ENCODE peak calls at places on chromosomes 11 and 22, in seven cellular contexts. T is ovary, X is psoas muscle, A is kidney, F is AG04450, R is cardiac muscle cell, G is neural progenitor cell. K is an unnamed sample.

GRCh38 chr22:25172153-25172552 is 27.5 kb upstream of the CRYBB3 start:
- DNase-seq in X (no peak), T (no peak), R (peak), G (no peak), F (no peak), A (no peak), K (peak)

GRCh38 chr11:71917646-71918045 is 10.7 kb downstream of the XNDC1N start:
- DNase-seq in R (no peak), G (no peak), X (no peak), T (no peak), F (no peak), A (no peak), K (no peak)

GRCh38 chr11:118524757-118525465 is 2.4 kb upstream of the TTC36 start:
- DNase-seq in R (no peak), T (no peak), F (no peak), A (no peak), X (no peak), G (no peak), K (no peak)

GRCh38 chr11:67082071-67082791 is 25.6 kb downstream of the RHOD start:
- DNase-seq in A (no peak), R (peak), G (peak), T (peak), X (no peak), F (no peak), K (no peak)

GRCh38 chr11:17387280-17387679 is 1.2 kb downstream of the KCNJ11 start:
- DNase-seq in F (no peak), R (no peak), G (no peak), T (no peak), X (no peak), A (peak), K (no peak)

GRCh38 chr11:6413791-6414231 is 5.1 kb downstream of the APBB1 start:
- DNase-seq in R (no peak), X (no peak), G (no peak), F (no peak), T (no peak), A (no peak), K (no peak)

GRCh38 chr11:46465683-46466082 is 74.1 kb upstream of the CHRM4 start:
- DNase-seq in A (no peak), G (no peak), R (no peak), T (no peak), X (no peak), F (no peak), K (no peak)

GRCh38 chr11:36073411-36074203 is 129.7 kb downstream of the LDLRAD3 start:
- DNase-seq in G (peak), X (peak), A (peak), R (peak), T (peak), F (peak), K (peak)

GRCh38 chr11:831132-831864 is 1.5 kb upstream of the CD151 start:
- DNase-seq in F (no peak), G (peak), A (no peak), T (peak), R (no peak), X (no peak), K (no peak)

GRCh38 chr11:16778286-16778685 is 39.8 kb downstream of the C11orf58 start:
- DNase-seq in R (no peak), G (no peak), F (no peak), A (no peak), T (no peak), X (no peak), K (peak)

GRCh38 chr22:50016308-50016987 is 3.9 kb upstream of the IL17REL start:
- DNase-seq in T (peak), F (no peak), X (no peak), R (no peak), A (peak), G (peak), K (no peak)

GRCh38 chr11:19951558-19952083 is 208.7 kb downstream of the DBX1 start:
- DNase-seq in R (peak), F (no peak), T (no peak), G (peak), X (no peak), A (no peak), K (no peak)

GRCh38 chr11:122776546-122776945 is 61.8 kb upstream of the CRTAM start:
- DNase-seq in F (no peak), G (no peak), X (no peak), T (no peak), R (peak), A (no peak), K (no peak)

GRCh38 chr11:58867556-58867955 is 23.1 kb upstream of the GLYATL2 start:
- DNase-seq in R (no peak), X (no peak), A (no peak), G (no peak), T (no peak), F (no peak), K (no peak)

GRCh38 chr22:46043816-46044717 is 67.1 kb upstream of the WNT7B start:
- DNase-seq in T (peak), A (peak), R (no peak), F (no peak), X (no peak), G (no peak), K (peak)

GRCh38 chr22:47129902-47130301 is 367.5 kb downstream of the TBC1D22A start:
- DNase-seq in A (no peak), F (no peak), T (peak), X (no peak), G (no peak), R (no peak), K (peak)

GRCh38 chr22:30205281-30206115 is 41.1 kb downstream of the LIF start:
- DNase-seq in T (peak), X (peak), A (peak), F (peak), G (no peak), R (peak), K (peak)

GRCh38 chr11:84905411-84905810 is 721.7 kb downstream of the DLG2 start:
- DNase-seq in T (no peak), X (no peak), F (peak), G (no peak), R (no peak), A (no peak), K (no peak)

GRCh38 chr11:1121343-1122331 is 36.1 kb upstream of the MUC5AC start:
- DNase-seq in A (peak), X (no peak), F (no peak), R (no peak), G (no peak), T (peak), K (peak)

GRCh38 chr22:38335077-38335476 is 17.8 kb upstream of the CSNK1E start:
- DNase-seq in R (no peak), A (no peak), G (no peak), F (no peak), T (no peak), X (no peak), K (no peak)

GRCh38 chr11:14854057-14854456 is 38.0 kb downstream of the CYP2R1 start:
- DNase-seq in X (no peak), A (no peak), G (no peak), F (no peak), T (no peak), R (no peak), K (no peak)

GRCh38 chr11:111514216-111515031 is at the start of gene HOATZ:
- DNase-seq in F (no peak), A (no peak), T (no peak), X (no peak), R (peak), G (peak), K (no peak)

GRCh38 chr22:30064172-30064571 is 16.1 kb upstream of the HORMAD2 start:
- DNase-seq in R (no peak), T (no peak), G (no peak), X (no peak), F (no peak), A (no peak), K (no peak)

GRCh38 chr11:72609045-72609444 is 65.2 kb downstream of the PDE2A start:
- DNase-seq in T (no peak), F (no peak), R (peak), A (no peak), X (no peak), G (peak), K (no peak)

GRCh38 chr11:2912498-2912897 is 16.7 kb downstream of the PHLDA2 start:
- DNase-seq in R (peak), A (peak), G (no peak), T (no peak), X (no peak), F (no peak), K (peak)

GRCh38 chr11:126329644-126330200 is 25.8 kb upstream of the ST3GAL4 start:
- DNase-seq in X (no peak), A (no peak), R (no peak), G (no peak), F (no peak), T (peak), K (no peak)

GRCh38 chr11:129917231-129917630 is 21.9 kb upstream of the NFRKB start:
- DNase-seq in X (no peak), R (no peak), A (no peak), T (no peak), G (no peak), F (no peak), K (no peak)

GRCh38 chr11:69660001-69660500 is 15.1 kb downstream of the LTO1 start:
- DNase-seq in F (no peak), A (peak), X (no peak), T (peak), G (no peak), R (no peak), K (no peak)

GRCh38 chr11:47051217-47051616 is 114.7 kb downstream of the CSTPP1 start:
- DNase-seq in G (no peak), A (no peak), F (no peak), R (peak), T (no peak), X (peak), K (no peak)

GRCh38 chr22:49969751-49970527 is 9.4 kb downstream of the PIM3 start:
- DNase-seq in T (peak), A (peak), R (no peak), G (no peak), X (peak), F (no peak), K (peak)

GRCh38 chr11:6655020-6655789 is 404 bp downstream of the DCHS1 start:
- DNase-seq in X (peak), G (peak), A (peak), T (peak), R (peak), F (no peak), K (no peak)

GRCh38 chr11:106959800-106960199 is 58.5 kb downstream of the GUCY1A2 start:
- DNase-seq in X (no peak), A (no peak), R (peak), G (peak), T (no peak), F (no peak), K (no peak)

GRCh38 chr11:87529486-87529885 is 491.8 kb downstream of the TMEM135 start:
- DNase-seq in X (no peak), G (no peak), R (no peak), T (no peak), F (no peak), A (no peak), K (no peak)

DNA sequence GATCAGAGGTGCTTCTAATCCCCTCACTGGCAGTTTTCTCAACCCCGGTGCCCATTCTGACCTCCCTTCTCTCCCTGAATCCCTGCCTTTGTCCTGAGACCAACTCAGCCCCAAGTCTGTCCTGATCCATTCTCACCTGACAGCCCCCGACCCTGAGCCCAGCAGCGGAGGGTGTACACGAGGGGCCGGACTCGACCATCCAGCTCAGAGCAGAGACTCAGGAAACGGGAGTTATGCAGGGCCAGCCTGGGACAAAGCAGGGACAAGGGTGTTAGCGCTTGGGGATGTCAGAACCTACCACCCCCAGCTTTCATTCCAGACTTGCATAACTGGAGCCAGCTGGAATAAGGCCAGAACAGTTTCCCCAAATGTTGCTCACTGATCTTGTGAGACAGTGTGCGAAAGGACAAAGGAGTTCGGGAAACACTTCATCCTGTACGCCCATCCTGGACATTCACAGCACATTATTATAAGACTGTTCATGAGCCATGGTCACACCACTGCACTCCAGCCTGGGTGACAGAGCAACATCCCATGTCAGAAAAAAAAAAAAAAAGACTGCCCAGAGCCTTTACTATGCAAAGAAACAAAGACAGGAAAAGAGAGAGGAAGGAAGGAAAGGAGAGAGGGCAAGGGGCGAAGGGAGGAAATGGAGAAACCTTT is 3.5 kb upstream of the EEF1G start:
- DNase-seq in G (no peak), R (peak), X (no peak), F (no peak), A (peak), T (no peak), K (no peak)
- H3K27ac ChIP-seq in G (no peak), R (no peak), X (peak), F (no peak), A (peak), T (no peak), K (peak)

DNA sequence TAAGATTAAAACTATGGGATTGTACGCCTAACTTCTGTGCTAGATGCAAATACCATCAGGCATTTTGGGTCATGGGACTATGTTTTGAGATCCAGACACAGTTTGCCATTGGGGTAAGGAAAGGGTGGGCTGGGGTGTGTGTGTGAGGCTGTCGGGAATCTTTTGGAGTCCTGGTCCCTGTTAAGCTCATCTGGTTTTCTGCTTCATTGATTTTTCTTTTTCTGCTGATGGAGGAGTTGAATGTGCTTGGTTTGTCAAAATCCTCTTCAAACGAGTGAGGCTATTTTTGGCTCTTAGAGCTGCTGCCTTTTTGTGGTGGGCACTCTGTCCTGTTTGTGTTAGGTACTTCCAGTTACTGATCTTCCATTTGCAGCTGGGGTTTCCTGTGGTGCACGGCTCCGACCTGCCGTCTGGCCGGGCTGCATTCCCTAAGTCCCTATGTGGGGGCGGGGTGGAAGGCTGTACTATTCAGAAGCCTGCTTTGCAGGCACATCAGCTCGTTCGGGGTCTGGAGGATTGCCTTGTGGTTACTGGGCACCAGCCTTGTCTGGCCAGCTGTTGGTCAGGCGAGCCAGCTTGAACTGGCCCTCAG is 2.9 kb downstream of the BCR start:
- DNase-seq in R (peak), F (no peak), G (peak), T (peak), A (peak), X (peak), K (peak)
- H3K4me3 ChIP-seq in R (peak), F (peak), G (peak), T (peak), A (peak), X (peak), K (peak)

GRCh38 chr11:65958306-65958705 is 3.2 kb upstream of the SART1 start:
- DNase-seq in X (no peak), F (no peak), G (no peak), R (no peak), A (no peak), T (no peak), K (no peak)
- H3K27ac ChIP-seq in X (no peak), F (no peak), G (no peak), R (peak), A (no peak), T (no peak), K (no peak)

DNA sequence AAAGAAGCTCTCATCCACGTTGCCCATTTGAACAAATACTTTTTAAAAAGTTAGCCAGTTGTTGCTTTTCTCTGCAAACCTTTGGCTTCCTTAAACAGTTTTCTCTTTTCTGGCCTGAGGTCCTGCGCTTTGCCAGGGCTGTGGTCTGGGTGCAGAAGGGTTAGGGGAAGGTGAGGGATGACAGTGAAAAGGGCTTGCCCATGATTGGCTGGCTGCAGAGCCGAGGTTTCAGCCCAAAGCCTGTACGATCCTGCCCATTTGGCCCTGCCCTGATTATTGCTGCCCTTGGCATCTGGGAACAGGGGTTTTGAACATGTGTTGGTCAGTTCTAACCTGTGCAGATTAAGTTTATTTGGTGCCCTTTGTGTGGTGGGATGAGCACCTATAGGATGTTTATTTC is 1.5 kb downstream of the INCENP start:
- DNase-seq in F (no peak), X (no peak), A (no peak), R (no peak), G (no peak), T (no peak), K (no peak)
- H3K4me3 ChIP-seq in F (peak), X (peak), A (peak), R (peak), G (peak), T (no peak), K (peak)

DNA sequence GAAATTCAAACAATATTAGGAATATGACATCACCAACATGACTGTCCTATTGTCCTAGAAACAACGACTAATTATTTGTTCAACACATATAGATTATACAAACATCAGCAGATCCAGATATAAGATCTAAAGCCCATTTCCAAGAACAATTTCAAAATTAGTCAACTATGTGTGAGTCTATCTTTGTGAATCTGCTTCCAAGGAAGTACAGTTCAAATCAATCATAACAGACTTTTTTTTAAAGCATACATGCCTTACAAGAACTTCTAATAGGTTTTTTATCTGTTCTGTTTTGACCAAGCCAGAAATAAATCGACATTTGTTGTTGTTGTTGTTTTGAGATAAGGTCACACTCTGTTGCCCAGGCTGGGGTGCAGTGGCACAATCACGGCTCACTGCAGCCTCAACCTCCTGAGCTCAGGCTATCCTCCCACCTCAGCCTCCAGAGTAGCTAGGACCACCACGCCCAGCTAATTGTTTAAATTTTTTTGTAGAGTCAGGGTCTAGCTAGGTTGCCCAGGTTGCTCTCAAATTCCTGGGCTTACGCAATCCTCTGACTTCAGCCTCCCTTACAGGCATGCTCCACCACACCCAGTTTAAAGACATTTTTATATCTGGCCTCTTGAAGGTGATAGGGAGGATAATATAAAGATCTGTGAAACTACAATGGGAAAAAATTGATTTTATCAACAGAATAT is 54.8 kb downstream of the DENND5A start:
- DNase-seq in A (no peak), R (no peak), X (no peak), G (no peak), F (no peak), T (no peak), K (no peak)
- H3K27ac ChIP-seq in A (no peak), R (peak), X (no peak), G (no peak), F (no peak), T (no peak), K (no peak)

DNA sequence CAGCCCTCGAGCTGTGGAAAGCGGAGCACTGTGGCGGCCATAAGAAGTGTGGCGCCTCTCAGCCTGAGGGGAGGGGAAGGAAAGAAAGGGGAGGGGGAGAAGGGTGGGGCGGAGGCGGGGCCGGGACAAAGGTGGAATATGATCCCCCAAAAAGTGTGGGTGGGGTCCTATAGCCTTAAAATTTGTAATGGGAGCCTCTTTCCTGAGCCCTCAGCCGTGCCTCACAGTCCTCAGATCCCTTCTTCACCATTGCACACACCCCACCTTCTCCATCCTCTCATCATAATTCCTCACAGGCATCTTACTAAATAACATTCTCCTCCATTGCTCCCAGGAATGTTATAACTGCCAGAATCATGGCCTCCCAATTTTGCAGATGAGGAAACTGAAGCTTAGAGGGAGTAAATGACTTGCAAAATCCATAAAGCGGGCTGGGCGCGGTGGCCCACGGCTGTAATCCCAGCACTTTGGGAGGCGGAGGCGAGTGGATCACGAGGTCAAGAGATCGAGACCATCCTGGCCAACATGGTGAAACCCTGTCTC is 600 bp upstream of the RAB6A start:
- DNase-seq in F (no peak), G (no peak), A (no peak), T (peak), R (no peak), X (peak), K (no peak)
- H3K4me3 ChIP-seq in F (peak), G (peak), A (peak), T (peak), R (peak), X (peak), K (peak)

DNA sequence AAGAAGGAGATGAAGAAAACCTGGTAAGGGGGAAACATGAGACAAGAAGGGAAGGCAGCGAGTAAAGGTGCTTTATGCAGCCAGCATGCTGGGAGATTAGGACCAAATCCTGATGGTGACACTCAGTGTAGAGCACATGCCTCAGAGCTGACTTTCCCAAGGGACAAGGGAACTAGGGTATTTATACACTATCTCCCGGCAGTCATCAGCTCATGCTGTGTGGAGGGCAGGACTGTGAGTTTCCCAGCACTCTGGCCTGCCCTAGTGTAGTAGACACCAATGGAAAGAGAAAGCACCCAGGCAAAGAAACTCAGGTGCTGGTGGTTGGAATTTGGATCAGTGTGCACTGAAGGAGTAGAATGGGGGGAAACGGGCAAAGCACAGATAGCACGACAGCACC is 128.3 kb upstream of the CSNK2A3 start:
- DNase-seq in A (no peak), X (no peak), R (no peak), G (no peak), F (no peak), T (no peak), K (no peak)
- H3K27ac ChIP-seq in A (no peak), X (no peak), R (no peak), G (no peak), F (no peak), T (no peak), K (no peak)

GRCh38 chr11:93359396-93359795 is 28.9 kb downstream of the DEUP1 start:
- DNase-seq in G (no peak), X (no peak), F (no peak), A (no peak), T (no peak), R (no peak), K (no peak)
- H3K4me3 ChIP-seq in G (no peak), X (no peak), F (no peak), A (no peak), T (no peak), R (no peak), K (no peak)

K was measured in stomach.